ENCODE peak calls at places on chromosomes 2 and 18, in five cellular contexts. W, T, E, V and Z are unnamed samples.
A peak's percentile ranks its signal among the peaks of the same experiment; 100 is the strongest.

GRCh38 chr2:37378411-37378810 is 34.0 kb downstream of the QPCT start:
- DNase-seq in V (peak; percentile 94), E (no peak), T (peak; percentile 84), W (no peak), Z (peak; percentile 60)

GRCh38 chr2:200931227-200931626 is 32.2 kb downstream of the ORC2 start:
- DNase-seq in V (no peak), E (no peak), T (no peak), W (no peak), Z (no peak)

GRCh38 chr2:99933894-99934650 is 208.3 kb downstream of the AFF3 start:
- DNase-seq in T (no peak), W (no peak), V (no peak), E (no peak), Z (no peak)

GRCh38 chr2:71661782-71662181 is 208.4 kb downstream of the DYSF start:
- DNase-seq in W (no peak), V (no peak), E (no peak), T (no peak), Z (no peak)

GRCh38 chr2:26674771-26675170 is 17.8 kb upstream of the KCNK3 start:
- DNase-seq in E (peak; percentile 48), T (no peak), W (no peak), V (no peak), Z (no peak)

GRCh38 chr2:72956936-72957335 is 39.6 kb downstream of the EMX1 start:
- DNase-seq in V (no peak), W (no peak), E (no peak), T (no peak), Z (no peak)

GRCh38 chr2:129757915-129758421 is 221.5 kb upstream of the RAB6C start:
- DNase-seq in W (no peak), E (peak; percentile 32), T (no peak), V (no peak), Z (no peak)

GRCh38 chr2:1101982-1102381 is 151.3 kb downstream of the SNTG2 start:
- DNase-seq in V (no peak), E (no peak), W (no peak), T (no peak), Z (no peak)

GRCh38 chr18:702957-703659 is 9.3 kb downstream of the ENOSF1 start:
- DNase-seq in E (no peak), T (peak; percentile 95), V (peak; percentile 96), W (peak; percentile 63), Z (peak; percentile 28)

GRCh38 chr2:55862269-55862668 is 61.3 kb downstream of the EFEMP1 start:
- DNase-seq in T (peak; percentile 91), V (peak; percentile 97), E (peak; percentile 79), W (peak; percentile 70), Z (peak; percentile 91)

GRCh38 chr2:73984203-73984921 is at the start of gene TET3:
- DNase-seq in T (no peak), V (no peak), E (peak; percentile 78), W (peak; percentile 81), Z (no peak)

GRCh38 chr2:238016526-238016925 is 44.3 kb upstream of the SCLY start:
- DNase-seq in W (no peak), E (no peak), V (no peak), T (no peak), Z (no peak)

GRCh38 chr18:1053654-1054315 is 149.1 kb downstream of the ADCYAP1 start:
- DNase-seq in W (no peak), V (no peak), E (no peak), T (no peak), Z (no peak)

GRCh38 chr2:147499785-147500184 is 345.0 kb upstream of the ACVR2A start:
- DNase-seq in V (no peak), E (no peak), T (peak; percentile 13), W (no peak), Z (no peak)

GRCh38 chr2:236876642-236877041 is 209.0 kb upstream of the COPS8 start:
- DNase-seq in E (no peak), W (no peak), V (no peak), T (no peak), Z (no peak)

GRCh38 chr2:160469615-160470204 is 23.9 kb downstream of the RBMS1 start:
- DNase-seq in V (peak; percentile 34), E (no peak), W (no peak), T (no peak), Z (no peak)

GRCh38 chr2:215657844-215658243 is 222.0 kb upstream of the FN1 start:
- DNase-seq in V (peak; percentile 98), T (peak; percentile 85), E (no peak), W (peak; percentile 42), Z (peak; percentile 97)

GRCh38 chr2:158569284-158569683 is 112.5 kb downstream of the PKP4 start:
- DNase-seq in E (no peak), T (no peak), W (no peak), V (no peak), Z (no peak)

GRCh38 chr2:239274391-239275001 is 126.3 kb downstream of the HDAC4 start:
- DNase-seq in V (peak; percentile 84), T (peak; percentile 59), E (peak; percentile 78), W (no peak), Z (peak; percentile 81)
- H3K4me3 ChIP-seq in V (peak overlapping the region; percentile 38), T (no peak overlapping the region), E (no peak overlapping the region), W (no peak overlapping the region), Z (peak overlapping the region; percentile 9)

GRCh38 chr2:212863185-212863588 is 288.2 kb downstream of the IKZF2 start:
- DNase-seq in T (peak; percentile 62), W (peak; percentile 18), E (no peak), V (no peak), Z (peak; percentile 12)
- TF ChIP-seq CTCF in T (peak; percentile 76), W (peak; percentile 33), E (no peak), V (peak; percentile 28), Z (peak; percentile 69)

GRCh38 chr2:133262888-133263287 is 305.4 kb downstream of the NCKAP5 start:
- DNase-seq in E (no peak), T (peak; percentile 63), W (no peak), V (no peak), Z (no peak)

GRCh38 chr2:133266075-133266925 is 302.0 kb downstream of the NCKAP5 start:
- DNase-seq in T (peak; percentile 29), E (no peak), V (peak; percentile 29), W (peak; percentile 17), Z (no peak)

GRCh38 chr2:133266926-133267590 is 301.2 kb downstream of the NCKAP5 start:
- DNase-seq in V (no peak), E (no peak), W (no peak), T (no peak), Z (no peak)

GRCh38 chr2:133270550-133270949 is 297.7 kb downstream of the NCKAP5 start:
- DNase-seq in V (no peak), E (no peak), W (no peak), T (no peak), Z (no peak)

DNA sequence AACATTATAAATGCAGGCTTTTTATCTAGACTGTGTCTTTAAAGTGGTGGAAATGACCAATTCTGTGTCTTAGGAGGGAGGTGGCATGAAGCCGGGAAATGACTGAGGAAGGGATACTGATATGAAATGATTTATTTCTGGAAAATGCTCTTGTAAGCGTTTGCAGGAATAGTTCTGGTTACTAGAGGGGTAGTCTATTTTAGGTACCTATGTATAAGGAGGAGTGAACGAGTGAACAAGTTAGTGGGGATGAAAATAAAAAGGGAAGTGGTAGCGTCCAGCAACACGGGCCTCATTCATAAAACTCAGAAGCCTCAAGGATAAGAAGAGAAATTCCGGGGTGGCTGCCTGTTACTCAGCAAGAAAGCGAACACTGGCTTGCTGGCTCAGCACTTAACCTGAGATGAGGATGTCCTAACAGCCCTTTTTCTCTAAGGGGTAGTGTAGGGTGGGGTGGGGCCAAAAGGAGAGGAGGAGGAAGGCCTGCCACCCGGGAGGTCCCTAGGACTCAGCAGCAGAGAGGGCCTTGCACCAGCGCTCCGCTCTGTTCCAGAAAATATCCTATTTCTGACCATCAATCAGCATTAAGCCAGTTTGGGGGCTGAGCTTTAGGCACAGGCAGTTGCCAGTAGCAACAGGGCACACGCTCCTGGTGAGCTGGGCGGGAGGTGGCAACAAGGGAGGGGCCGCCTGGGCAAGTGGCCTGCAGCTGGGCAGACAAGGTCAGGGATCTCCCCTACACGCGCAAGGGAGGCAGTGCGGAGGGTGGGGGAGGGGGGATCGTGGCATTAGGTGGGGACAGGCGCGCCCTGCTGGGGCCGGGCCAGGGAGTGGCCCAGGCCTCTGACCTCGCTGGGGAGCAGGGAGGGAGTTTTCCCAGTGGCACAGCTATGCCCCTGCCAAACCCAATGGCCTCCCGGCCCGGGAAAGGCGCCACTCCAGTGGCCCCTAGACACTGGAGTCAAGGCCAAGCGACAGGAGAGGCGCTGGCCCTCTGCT is 303.0 kb downstream of the NCKAP5 start:
- DNase-seq in E (no peak), W (peak; percentile 9), T (no peak), V (peak; percentile 20), Z (no peak)
- H3K4me3 ChIP-seq in E (no peak overlapping the region), W (no peak overlapping the region), T (no peak overlapping the region), V (no peak overlapping the region), Z (peak overlapping the region; percentile 62)

GRCh38 chr2:78994789-78995188 is 30.7 kb upstream of the REG3G start:
- DNase-seq in W (no peak), V (no peak), E (no peak), T (no peak), Z (no peak)
- TF ChIP-seq CTCF in W (no peak), V (no peak), E (no peak), T (no peak), Z (no peak)

GRCh38 chr2:190545756-190546385 is 11.3 kb upstream of the NEMP2 start:
- DNase-seq in T (no peak), E (no peak), W (no peak), V (peak; percentile 65), Z (peak; percentile 28)
- H3K4me3 ChIP-seq in T (no peak overlapping the region), E (peak overlapping the region; percentile 39), W (no peak overlapping the region), V (no peak overlapping the region), Z (peak overlapping the region; percentile 18)

GRCh38 chr2:168136392-168136977 is 110.9 kb downstream of the STK39 start:
- DNase-seq in V (peak; percentile 36), E (no peak), T (peak; percentile 62), W (no peak), Z (no peak)
- TF ChIP-seq CTCF in V (peak; percentile 44), E (peak; percentile 40), T (peak; percentile 50), W (peak; percentile 48), Z (peak; percentile 36)

DNA sequence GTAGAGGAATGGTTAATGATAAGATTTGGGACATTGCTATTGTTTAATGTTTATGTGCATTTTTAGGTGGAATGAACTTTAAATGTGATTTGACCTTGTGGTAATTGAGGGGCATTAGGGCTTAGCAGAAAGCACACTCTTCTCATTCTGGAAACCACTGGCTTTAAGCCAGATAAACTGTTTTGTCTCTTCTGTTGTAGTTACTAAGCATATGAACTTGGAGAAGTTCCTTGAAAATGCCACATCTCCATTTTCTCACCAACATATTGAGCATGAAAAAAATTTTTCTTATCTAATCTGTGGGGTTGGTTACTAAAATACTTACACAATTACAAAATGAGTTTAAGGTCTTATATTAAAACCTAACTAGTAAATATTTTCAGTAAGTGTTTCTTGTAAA is 70.8 kb upstream of the FSHR start:
- DNase-seq in E (no peak), W (no peak), V (peak; percentile 58), T (no peak), Z (no peak)
- H3K4me3 ChIP-seq in E (no peak overlapping the region), W (no peak overlapping the region), V (no peak overlapping the region), T (no peak overlapping the region), Z (no peak overlapping the region)

DNA sequence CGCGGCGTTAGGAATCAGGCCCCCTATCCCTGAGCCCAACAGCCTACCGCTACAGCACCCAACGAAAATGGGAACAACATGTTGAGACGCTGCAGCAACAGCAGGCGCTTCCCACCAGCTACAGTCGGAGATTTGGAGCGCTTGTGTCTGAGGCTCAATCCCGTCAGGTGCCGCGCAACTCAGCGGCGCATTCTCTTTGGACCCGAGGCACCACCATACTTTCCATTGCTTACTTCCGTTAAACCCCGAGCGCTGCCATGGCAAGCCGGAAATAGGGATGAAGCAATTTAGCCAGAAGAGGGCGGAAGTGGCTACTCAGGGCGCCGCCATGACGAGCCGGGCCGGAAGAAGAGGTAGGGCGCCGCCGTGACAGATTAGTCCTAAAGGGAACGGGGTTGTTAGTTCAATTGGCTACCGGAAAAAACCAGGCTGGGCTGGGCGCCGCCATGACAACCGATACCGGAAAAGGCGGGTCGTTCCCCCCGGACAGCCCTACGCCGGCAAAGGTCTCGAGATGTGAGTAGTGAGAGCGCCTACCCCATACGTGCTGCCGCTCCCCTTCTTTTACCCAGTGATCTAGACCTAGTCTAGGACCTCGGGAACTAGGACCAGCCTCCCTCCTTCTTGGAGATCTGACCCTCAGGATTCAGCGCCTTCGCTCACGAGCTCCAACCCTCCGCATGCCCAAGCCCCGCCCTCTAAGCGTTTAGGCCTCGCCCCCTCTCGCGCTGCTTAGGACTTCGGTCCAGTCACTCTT is at the start of gene CHCHD5:
- DNase-seq in E (peak; percentile 98), V (peak; percentile 94), W (peak; percentile 97), T (peak; percentile 97), Z (peak; percentile 95)
- TF ChIP-seq CTCF in E (peak; percentile 5), V (no peak), W (no peak), T (peak; percentile 12), Z (peak; percentile 21)